ENCODE peak calls at places on chromosomes 1 and 21, in four cellular contexts. G is progenitor cell of endocrine pancreas, Z is right atrium auricular region, F is EH. Q is an unnamed sample.

GRCh38 chr1:70071597-70071996 is 133.8 kb downstream of the LRRC40 start:
- DNase-seq in G (no peak), F (peak; percentile 62), Z (no peak), Q (no peak)

GRCh38 chr1:36089393-36090121 is 865 bp downstream of the ADPRS start:
- DNase-seq in F (peak; percentile 71), Z (no peak), G (no peak), Q (no peak)

GRCh38 chr1:225772323-225772768 is 5.3 kb upstream of the SRP9 start:
- DNase-seq in G (peak; percentile 81), Z (peak; percentile 85), F (peak; percentile 90), Q (peak; percentile 89)

GRCh38 chr1:18234790-18235242 is 127.2 kb downstream of the IGSF21 start:
- DNase-seq in F (no peak), Z (no peak), G (peak; percentile 45), Q (peak; percentile 41)

GRCh38 chr1:114024049-114024448 is 44.8 kb downstream of the OLFML3 start:
- DNase-seq in Z (no peak), G (no peak), F (no peak), Q (no peak)

GRCh38 chr1:160978510-160978927 is 23.9 kb upstream of the ITLN2 start:
- DNase-seq in G (no peak), F (no peak), Z (no peak), Q (no peak)

GRCh38 chr1:145751491-145752021 is 32.3 kb downstream of the CD160 start:
- DNase-seq in Z (no peak), G (no peak), F (peak; percentile 99), Q (peak; percentile 61)

GRCh38 chr1:84773933-84774497 is 83.8 kb upstream of the SSX2IP start:
- DNase-seq in G (no peak), F (no peak), Z (no peak), Q (no peak)

GRCh38 chr1:1069061-1069710 is 4.9 kb downstream of the RNF223 start:
- DNase-seq in Z (no peak), F (peak; percentile 61), G (peak; percentile 90), Q (peak; percentile 60)

GRCh38 chr1:15152318-15153183 is 996 bp upstream of the TMEM51 start:
- DNase-seq in Z (peak; percentile 88), G (peak; percentile 63), F (peak; percentile 79), Q (peak; percentile 85)

GRCh38 chr1:226636847-226637096 is 88.2 kb downstream of the STUM start:
- DNase-seq in F (no peak), Z (no peak), G (no peak), Q (no peak)

GRCh38 chr1:236575523-236575922 is 28.8 kb downstream of the HEATR1 start:
- DNase-seq in Z (no peak), G (no peak), F (no peak), Q (no peak)

GRCh38 chr1:1020000-1020404 is at the start of gene AGRN:
- DNase-seq in F (no peak), Z (no peak), G (peak; percentile 53), Q (no peak)

GRCh38 chr1:230809205-230809990 is 58.9 kb downstream of the C1orf198 start:
- DNase-seq in G (no peak), F (no peak), Z (peak; percentile 21), Q (no peak)

GRCh38 chr1:152190589-152190988 is 31.6 kb upstream of the RPTN start:
- DNase-seq in Z (no peak), F (peak; percentile 16), G (no peak), Q (peak; percentile 98)

GRCh38 chr1:29687601-29688244 is 451.4 kb downstream of the PTPRU start:
- DNase-seq in Z (no peak), F (peak; percentile 67), G (no peak), Q (no peak)

GRCh38 chr21:28215214-28215954 is 777.3 kb downstream of the LTN1 start:
- DNase-seq in Z (no peak), G (no peak), F (peak; percentile 91), Q (peak; percentile 95)

GRCh38 chr1:211738709-211739301 is 63.4 kb upstream of the NEK2 start:
- DNase-seq in Z (no peak), G (no peak), F (no peak), Q (peak; percentile 18)

GRCh38 chr1:26799479-26800133 is 11.9 kb downstream of the PIGV start:
- DNase-seq in F (peak; percentile 83), Z (no peak), G (no peak), Q (peak; percentile 88)

GRCh38 chr1:44707112-44707881 is 23.7 kb downstream of the RNU5D-1 start:
- DNase-seq in F (peak; percentile 95), Z (no peak), G (no peak), Q (peak; percentile 99)

GRCh38 chr1:220330265-220330664 is 58.0 kb upstream of the RAB3GAP2 start:
- DNase-seq in F (no peak), G (no peak), Z (no peak), Q (no peak)

GRCh38 chr1:217419152-217419551 is 211.7 kb downstream of the GPATCH2 start:
- DNase-seq in G (no peak), F (no peak), Z (no peak), Q (no peak)

GRCh38 chr1:15620890-15621682 is 3.8 kb downstream of the DDI2 start:
- DNase-seq in F (no peak), G (no peak), Z (no peak), Q (no peak)

GRCh38 chr1:234929369-234929768 is 199.3 kb downstream of the TOMM20 start:
- DNase-seq in G (no peak), Z (peak; percentile 21), F (no peak), Q (no peak)

GRCh38 chr1:111030590-111030989 is 66.9 kb upstream of the LRIF1 start:
- DNase-seq in F (peak; percentile 70), G (peak; percentile 14), Z (no peak), Q (peak; percentile 63)

GRCh38 chr1:150017206-150017750 is 6.8 kb upstream of the OTUD7B start:
- DNase-seq in G (no peak), F (no peak), Z (no peak), Q (peak; percentile 91)

GRCh38 chr1:23525558-23526174 is 5.4 kb downstream of the E2F2 start:
- DNase-seq in F (no peak), Z (no peak), G (no peak), Q (no peak)

GRCh38 chr1:199282910-199283309 is 644.1 kb downstream of the PTPRC start:
- DNase-seq in G (no peak), Z (no peak), F (peak; percentile 78), Q (no peak)

GRCh38 chr1:50735443-50735842 is 224.6 kb downstream of the FAF1 start:
- DNase-seq in F (peak; percentile 30), G (no peak), Z (no peak), Q (peak; percentile 25)

GRCh38 chr21:44836666-44837471 is 19.0 kb upstream of the SUMO3 start:
- DNase-seq in F (peak; percentile 48), Z (no peak), G (no peak), Q (peak; percentile 29)

GRCh38 chr1:89546082-89546889 is 21.7 kb downstream of the LRRC8B start:
- DNase-seq in Z (no peak), F (peak; percentile 3), G (no peak), Q (peak; percentile 76)

GRCh38 chr1:236514703-236515442 is 8.9 kb upstream of the LGALS8 start:
- DNase-seq in Z (no peak), G (no peak), F (no peak), Q (no peak)

GRCh38 chr1:81800741-81801031 is at the start of gene ADGRL2:
- DNase-seq in G (peak; percentile 53), F (no peak), Z (no peak), Q (no peak)

GRCh38 chr1:212754715-212755114 is 36.9 kb downstream of the NSL1 start:
- DNase-seq in Z (no peak), F (no peak), G (no peak), Q (no peak)

GRCh38 chr1:112505878-112506277 is 2.9 kb upstream of the WNT2B start:
- DNase-seq in F (no peak), G (no peak), Z (no peak), Q (no peak)

Q was measured in bronchial epithelial cell.